ENCODE peak calls at places on chromosome 1, in nine cellular contexts. S is stimulated activated CD4-positive, alpha-beta T cell treated with anti-CD3 and anti-CD28 coated beads, TNF-alpha, amount 100 ng/mL, for 4 hours; I is IMR-90; F is NAMALWA; H is T-cell; B is astrocyte of the spinal cord; O is globus pallidus; P is GM13976; A is HuH-7.5. E is an unnamed sample.
A peak's percentile ranks its signal among the peaks of the same experiment; 100 is the strongest.

GRCh38 chr1:233441981-233442380 is 114.5 kb downstream of the MAP3K21 start:
- DNase-seq in S (no peak), I (no peak), F (no peak), H (no peak), B (peak; percentile 3), O (no peak), P (no peak), A (no peak), E (no peak)

GRCh38 chr1:53644496-53644895 is 94.5 kb downstream of the GLIS1 start:
- DNase-seq in S (no peak), I (no peak), F (no peak), H (no peak), B (no peak), O (no peak), P (no peak), A (no peak), E (no peak)

GRCh38 chr1:33007190-33008050 is 29.3 kb downstream of the AK2 start:
- DNase-seq in S (no peak), I (peak; percentile 94), F (peak; percentile 39), H (no peak), B (peak; percentile 90), O (no peak), P (no peak), A (peak; percentile 41), E (peak; percentile 18)

GRCh38 chr1:48675251-48675650 is 101.4 kb downstream of the BEND5 start:
- DNase-seq in S (no peak), I (no peak), F (no peak), H (no peak), B (peak; percentile 9), O (no peak), P (no peak), A (no peak), E (no peak)

GRCh38 chr1:121558514-121558913 is 373.7 kb downstream of the SRGAP2C start:
- DNase-seq in S (no peak), I (peak; percentile 90), F (no peak), H (no peak), B (peak; percentile 76), O (peak; percentile 6), P (no peak), A (no peak), E (no peak)

GRCh38 chr1:8941906-8942305 is 3.8 kb upstream of the CA6 start:
- DNase-seq in S (no peak), I (peak; percentile 91), F (no peak), H (no peak), B (peak; percentile 81), O (peak; percentile 92), P (no peak), A (no peak), E (no peak)

GRCh38 chr1:64906447-64906846 is 59.9 kb downstream of the JAK1 start:
- DNase-seq in S (no peak), I (peak; percentile 31), F (no peak), H (no peak), B (no peak), O (no peak), P (no peak), A (no peak), E (no peak)

GRCh38 chr1:19921310-19921709 is 2.1 kb downstream of the PLA2G2E start:
- DNase-seq in S (no peak), I (no peak), F (no peak), H (no peak), B (no peak), O (no peak), P (no peak), A (no peak), E (no peak)

GRCh38 chr1:188140958-188141357 is 1312.2 kb downstream of the PLA2G4A start:
- DNase-seq in S (no peak), I (no peak), F (no peak), H (no peak), B (no peak), O (no peak), P (no peak), A (no peak), E (no peak)

GRCh38 chr1:97006044-97006676 is 284.6 kb downstream of the PTBP2 start:
- DNase-seq in S (no peak), I (peak; percentile 84), F (no peak), H (no peak), B (peak; percentile 90), O (peak; percentile 61), P (no peak), A (no peak), E (no peak)

GRCh38 chr1:76269175-76269574 is 194.6 kb downstream of the ST6GALNAC3 start:
- DNase-seq in S (no peak), I (peak; percentile 49), F (no peak), H (no peak), B (peak; percentile 76), O (no peak), P (no peak), A (no peak), E (no peak)